ENCODE peak calls at places on chromosome 15, in four cellular contexts. One of them, this sample, is unnamed.

GRCh38 chr15:100959066-100960050 is 40.2 kb downstream of the LRRK1 start:
- DNase-seq in IMR-90: no peak
- DNase-seq in CD8-positive, alpha-beta T cell: no peak
- DNase-seq in Peyer's patch: no peak
- DNase-seq in this sample: no peak

GRCh38 chr15:45678459-45679178 is 43.8 kb downstream of the SQOR start:
- DNase-seq in CD8-positive, alpha-beta T cell: no peak
- DNase-seq in IMR-90: peak
- DNase-seq in Peyer's patch: no peak
- DNase-seq in this sample: no peak

GRCh38 chr15:36365963-36366362 is 213.5 kb upstream of the CDIN1 start:
- DNase-seq in Peyer's patch: no peak
- DNase-seq in IMR-90: no peak
- DNase-seq in CD8-positive, alpha-beta T cell: no peak
- DNase-seq in this sample: no peak

GRCh38 chr15:66955871-66956585 is 109.4 kb upstream of the SMAD3 start:
- DNase-seq in Peyer's patch: no peak
- DNase-seq in CD8-positive, alpha-beta T cell: no peak
- DNase-seq in IMR-90: peak
- DNase-seq in this sample: no peak

GRCh38 chr15:40242216-40242599 is 3.3 kb downstream of the PAK6 start:
- DNase-seq in CD8-positive, alpha-beta T cell: no peak
- DNase-seq in Peyer's patch: peak
- DNase-seq in IMR-90: no peak
- DNase-seq in this sample: no peak

GRCh38 chr15:34905047-34905446 is 64.5 kb downstream of the AQR start:
- DNase-seq in Peyer's patch: no peak
- DNase-seq in IMR-90: peak
- DNase-seq in CD8-positive, alpha-beta T cell: no peak
- DNase-seq in this sample: no peak

GRCh38 chr15:67183443-67184169 is 70.9 kb downstream of the AAGAB start:
- DNase-seq in IMR-90: peak
- DNase-seq in Peyer's patch: no peak
- DNase-seq in CD8-positive, alpha-beta T cell: no peak
- DNase-seq in this sample: no peak

GRCh38 chr15:41940441-41940857 is 31.9 kb downstream of the EHD4 start:
- DNase-seq in Peyer's patch: no peak
- DNase-seq in CD8-positive, alpha-beta T cell: peak
- DNase-seq in IMR-90: peak
- DNase-seq in this sample: peak

GRCh38 chr15:69535101-69535638 is 82.6 kb downstream of the RPLP1 start:
- DNase-seq in IMR-90: peak
- DNase-seq in Peyer's patch: no peak
- DNase-seq in CD8-positive, alpha-beta T cell: no peak
- DNase-seq in this sample: no peak

GRCh38 chr15:68303560-68304436 is 26.3 kb downstream of the FEM1B start:
- DNase-seq in Peyer's patch: peak
- DNase-seq in IMR-90: no peak
- DNase-seq in CD8-positive, alpha-beta T cell: no peak
- DNase-seq in this sample: no peak

GRCh38 chr15:32818758-32819405 is 101.1 kb downstream of the GREM1 start:
- DNase-seq in IMR-90: peak
- DNase-seq in Peyer's patch: no peak
- DNase-seq in CD8-positive, alpha-beta T cell: no peak
- DNase-seq in this sample: no peak

GRCh38 chr15:76059320-76060097 is at the start of gene TMEM266:
- DNase-seq in Peyer's patch: peak
- DNase-seq in CD8-positive, alpha-beta T cell: peak
- DNase-seq in IMR-90: peak
- DNase-seq in this sample: no peak

GRCh38 chr15:64837502-64837901 is 4.2 kb upstream of the PLEKHO2 start:
- DNase-seq in CD8-positive, alpha-beta T cell: peak
- DNase-seq in IMR-90: no peak
- DNase-seq in Peyer's patch: no peak
- DNase-seq in this sample: no peak

GRCh38 chr15:74621546-74621920 is 5.9 kb downstream of the CLK3 start:
- DNase-seq in CD8-positive, alpha-beta T cell: no peak
- DNase-seq in Peyer's patch: no peak
- DNase-seq in IMR-90: no peak
- DNase-seq in this sample: no peak

GRCh38 chr15:55084216-55084615 is 112.5 kb downstream of the RSL24D1 start:
- DNase-seq in IMR-90: no peak
- DNase-seq in CD8-positive, alpha-beta T cell: no peak
- DNase-seq in Peyer's patch: no peak
- DNase-seq in this sample: no peak

GRCh38 chr15:35874260-35874905 is 328.4 kb upstream of the DPH6 start:
- DNase-seq in CD8-positive, alpha-beta T cell: no peak
- DNase-seq in Peyer's patch: no peak
- DNase-seq in IMR-90: peak
- DNase-seq in this sample: no peak

GRCh38 chr15:69337133-69337532 is 38.4 kb downstream of the PAQR5 start:
- DNase-seq in CD8-positive, alpha-beta T cell: no peak
- DNase-seq in Peyer's patch: no peak
- DNase-seq in IMR-90: peak
- DNase-seq in this sample: no peak

GRCh38 chr15:91882858-91883586 is 29.5 kb downstream of the SLCO3A1 start:
- DNase-seq in IMR-90: peak
- DNase-seq in CD8-positive, alpha-beta T cell: no peak
- DNase-seq in Peyer's patch: no peak
- DNase-seq in this sample: no peak

GRCh38 chr15:93031103-93031464 is 57.9 kb downstream of the RGMA start:
- DNase-seq in IMR-90: no peak
- DNase-seq in CD8-positive, alpha-beta T cell: no peak
- DNase-seq in Peyer's patch: peak
- DNase-seq in this sample: no peak

GRCh38 chr15:74319596-74320357 is 47.7 kb downstream of the CYP11A1 start:
- DNase-seq in Peyer's patch: no peak
- DNase-seq in CD8-positive, alpha-beta T cell: no peak
- DNase-seq in IMR-90: no peak
- DNase-seq in this sample: no peak

GRCh38 chr15:77493324-77493907 is 72.7 kb downstream of the HMG20A start:
- DNase-seq in Peyer's patch: no peak
- DNase-seq in CD8-positive, alpha-beta T cell: no peak
- DNase-seq in IMR-90: peak
- DNase-seq in this sample: no peak

GRCh38 chr15:76190767-76191538 is 120.3 kb downstream of the ETFA start:
- DNase-seq in IMR-90: peak
- DNase-seq in Peyer's patch: peak
- DNase-seq in CD8-positive, alpha-beta T cell: peak
- DNase-seq in this sample: peak

GRCh38 chr15:77589839-77590238 is 42.9 kb downstream of the LINGO1 start:
- DNase-seq in CD8-positive, alpha-beta T cell: no peak
- DNase-seq in Peyer's patch: no peak
- DNase-seq in IMR-90: no peak
- DNase-seq in this sample: no peak

GRCh38 chr15:66004618-66005262 is 135.4 kb downstream of the RAB11A start:
- DNase-seq in Peyer's patch: no peak
- DNase-seq in CD8-positive, alpha-beta T cell: no peak
- DNase-seq in IMR-90: peak
- DNase-seq in this sample: no peak

GRCh38 chr15:52483712-52484111 is 45.0 kb downstream of the MYO5A start:
- DNase-seq in Peyer's patch: no peak
- DNase-seq in IMR-90: peak
- DNase-seq in CD8-positive, alpha-beta T cell: no peak
- DNase-seq in this sample: no peak

GRCh38 chr15:72685925-72686794 is at the start of the genes BBS4 and HIGD2B:
- DNase-seq in CD8-positive, alpha-beta T cell: peak
- DNase-seq in IMR-90: peak
- DNase-seq in Peyer's patch: peak
- DNase-seq in this sample: peak

GRCh38 chr15:35686347-35686746 is 140.4 kb upstream of the DPH6 start:
- DNase-seq in IMR-90: no peak
- DNase-seq in CD8-positive, alpha-beta T cell: no peak
- DNase-seq in Peyer's patch: no peak
- DNase-seq in this sample: no peak

GRCh38 chr15:64379216-64379960 is 1.9 kb downstream of the PCLAF start:
- DNase-seq in CD8-positive, alpha-beta T cell: no peak
- DNase-seq in Peyer's patch: no peak
- DNase-seq in IMR-90: no peak
- DNase-seq in this sample: no peak

GRCh38 chr15:45456212-45457106 is 66.1 kb downstream of the SLC30A4 start:
- DNase-seq in CD8-positive, alpha-beta T cell: peak
- DNase-seq in Peyer's patch: peak
- DNase-seq in IMR-90: peak
- DNase-seq in this sample: peak

GRCh38 chr15:52439470-52439869 is 89.2 kb downstream of the MYO5A start:
- DNase-seq in CD8-positive, alpha-beta T cell: no peak
- DNase-seq in Peyer's patch: no peak
- DNase-seq in IMR-90: no peak
- DNase-seq in this sample: no peak

GRCh38 chr15:77107068-77107467 is 36.2 kb upstream of the TSPAN3 start:
- DNase-seq in IMR-90: no peak
- DNase-seq in Peyer's patch: no peak
- DNase-seq in CD8-positive, alpha-beta T cell: no peak
- DNase-seq in this sample: no peak

GRCh38 chr15:100108846-100109245 is 232.9 kb downstream of the ADAMTS17 start:
- DNase-seq in CD8-positive, alpha-beta T cell: no peak
- DNase-seq in IMR-90: no peak
- DNase-seq in Peyer's patch: peak
- DNase-seq in this sample: no peak

GRCh38 chr15:69034352-69034751 is 19.9 kb downstream of the NOX5 start:
- DNase-seq in CD8-positive, alpha-beta T cell: no peak
- DNase-seq in IMR-90: peak
- DNase-seq in Peyer's patch: no peak
- DNase-seq in this sample: no peak

GRCh38 chr15:75682181-75683135 is 30.2 kb downstream of the CSPG4 start:
- DNase-seq in IMR-90: no peak
- DNase-seq in Peyer's patch: no peak
- DNase-seq in CD8-positive, alpha-beta T cell: no peak
- DNase-seq in this sample: no peak

GRCh38 chr15:35669457-35670045 is 123.6 kb upstream of the DPH6 start:
- DNase-seq in CD8-positive, alpha-beta T cell: no peak
- DNase-seq in IMR-90: peak
- DNase-seq in Peyer's patch: no peak
- DNase-seq in this sample: no peak

GRCh38 chr15:45022871-45023658 is at the start of gene SORD:
- DNase-seq in IMR-90: peak
- DNase-seq in CD8-positive, alpha-beta T cell: peak
- DNase-seq in Peyer's patch: peak
- DNase-seq in this sample: peak

GRCh38 chr15:48794697-48795134 is 16.2 kb downstream of the CEP152 start:
- DNase-seq in IMR-90: peak
- DNase-seq in CD8-positive, alpha-beta T cell: no peak
- DNase-seq in Peyer's patch: no peak
- DNase-seq in this sample: no peak

GRCh38 chr15:65633752-65634151 is 12.0 kb downstream of the SLC24A1 start:
- DNase-seq in Peyer's patch: no peak
- DNase-seq in CD8-positive, alpha-beta T cell: no peak
- DNase-seq in IMR-90: no peak
- DNase-seq in this sample: no peak

DNA sequence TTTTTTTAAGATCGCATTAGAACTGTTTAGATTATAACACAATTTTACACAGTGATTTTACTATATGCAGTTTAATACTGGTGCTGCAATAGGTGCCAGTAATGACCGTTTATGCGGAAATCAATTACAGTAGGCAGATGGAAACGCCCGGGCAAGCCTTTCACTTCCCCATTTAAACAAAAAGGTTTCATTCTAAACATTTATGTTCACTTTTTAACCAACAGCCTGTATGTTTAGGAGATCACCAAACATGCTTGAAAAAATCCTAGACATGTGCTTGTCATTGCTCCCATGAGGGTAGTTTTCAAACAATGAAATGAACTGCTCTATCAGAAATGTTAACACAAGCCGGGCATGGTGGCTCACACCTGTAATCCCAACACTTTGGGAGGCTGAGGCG is 2.7 kb downstream of the BNIP2 start:
- DNase-seq in CD8-positive, alpha-beta T cell: no peak
- DNase-seq in Peyer's patch: peak
- DNase-seq in IMR-90: no peak
- DNase-seq in this sample: no peak
- H3K27ac ChIP-seq in CD8-positive, alpha-beta T cell: no peak
- H3K27ac ChIP-seq in Peyer's patch: peak
- H3K27ac ChIP-seq in IMR-90: no peak
- H3K27ac ChIP-seq in this sample: no peak

GRCh38 chr15:58561321-58561720 is 129.5 kb downstream of the LIPC start:
- DNase-seq in Peyer's patch: no peak
- DNase-seq in CD8-positive, alpha-beta T cell: no peak
- DNase-seq in IMR-90: no peak
- DNase-seq in this sample: no peak
- H3K27ac ChIP-seq in Peyer's patch: no peak
- H3K27ac ChIP-seq in CD8-positive, alpha-beta T cell: no peak
- H3K27ac ChIP-seq in IMR-90: no peak
- H3K27ac ChIP-seq in this sample: no peak

GRCh38 chr15:31435256-31435781 is 108.7 kb downstream of the KLF13 start:
- DNase-seq in CD8-positive, alpha-beta T cell: peak
- DNase-seq in IMR-90: peak
- DNase-seq in Peyer's patch: peak
- DNase-seq in this sample: peak
- H3K27ac ChIP-seq in CD8-positive, alpha-beta T cell: peak
- H3K27ac ChIP-seq in IMR-90: peak
- H3K27ac ChIP-seq in Peyer's patch: peak
- H3K27ac ChIP-seq in this sample: peak

DNA sequence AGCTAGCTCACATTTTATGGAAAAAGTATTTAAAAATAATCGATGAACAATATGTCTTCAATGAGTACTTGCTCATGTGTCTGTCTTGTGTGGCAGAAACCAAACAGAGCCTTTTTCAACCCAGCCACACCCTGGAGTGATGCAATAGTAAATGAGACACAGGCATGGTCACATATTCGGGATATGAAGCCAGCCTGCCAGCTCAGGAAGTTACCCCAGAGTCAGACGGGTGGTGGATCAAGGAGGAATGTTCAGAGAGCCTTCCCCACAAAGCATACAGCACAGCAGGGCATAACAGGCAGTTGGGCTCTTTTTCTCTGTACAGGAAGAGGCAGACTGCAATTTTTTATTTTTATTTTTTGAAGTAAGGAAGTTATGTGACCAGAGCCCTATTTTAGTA is 27.3 kb downstream of the LARP6 start:
- DNase-seq in Peyer's patch: peak
- DNase-seq in CD8-positive, alpha-beta T cell: no peak
- DNase-seq in IMR-90: peak
- DNase-seq in this sample: no peak
- H3K27ac ChIP-seq in Peyer's patch: no peak
- H3K27ac ChIP-seq in CD8-positive, alpha-beta T cell: no peak
- H3K27ac ChIP-seq in IMR-90: no peak
- H3K27ac ChIP-seq in this sample: no peak

GRCh38 chr15:22981336-22981840 is 1.2 kb upstream of the CYFIP1 start:
- DNase-seq in CD8-positive, alpha-beta T cell: no peak
- DNase-seq in IMR-90: no peak
- DNase-seq in Peyer's patch: peak
- DNase-seq in this sample: no peak
- H3K27ac ChIP-seq in CD8-positive, alpha-beta T cell: no peak
- H3K27ac ChIP-seq in IMR-90: no peak
- H3K27ac ChIP-seq in Peyer's patch: no peak
- H3K27ac ChIP-seq in this sample: no peak

This sample was measured in effector memory CD4-positive, alpha-beta T cell.